ENCODE peak calls at places on chromosomes 7 and 10, in nine cellular contexts. One of them, this sample, is unnamed.

GRCh38 chr7:108014747-108015682 is 12.1 kb upstream of the LAMB1 start:
- DNase-seq in thoracic aorta: no peak
- DNase-seq in fibroblast of lung: peak; percentile 96
- DNase-seq in Panc1: no peak
- DNase-seq in brain microvascular endothelial cell: no peak
- DNase-seq in lower lobe of right lung: no peak
- DNase-seq in neuronal stem cell: no peak
- DNase-seq in GM23248: peak; percentile 56
- DNase-seq in suprapubic skin: no peak
- DNase-seq in this sample: no peak

GRCh38 chr7:27098493-27099223 is 2.9 kb upstream of the HOXA1 start:
- DNase-seq in thoracic aorta: no peak
- DNase-seq in fibroblast of lung: peak; percentile 69
- DNase-seq in Panc1: no peak
- DNase-seq in brain microvascular endothelial cell: no peak
- DNase-seq in lower lobe of right lung: no peak
- DNase-seq in neuronal stem cell: peak; percentile 42
- DNase-seq in GM23248: peak; percentile 76
- DNase-seq in suprapubic skin: no peak
- DNase-seq in this sample: no peak

GRCh38 chr7:52017802-52018679 is 701.4 kb upstream of the COBL start:
- DNase-seq in thoracic aorta: no peak
- DNase-seq in fibroblast of lung: no peak
- DNase-seq in Panc1: peak; percentile 30
- DNase-seq in brain microvascular endothelial cell: no peak
- DNase-seq in lower lobe of right lung: no peak
- DNase-seq in neuronal stem cell: peak; percentile 63
- DNase-seq in GM23248: no peak
- DNase-seq in suprapubic skin: no peak
- DNase-seq in this sample: no peak

GRCh38 chr7:155733582-155734444 is 78.5 kb downstream of the SHH start:
- DNase-seq in thoracic aorta: no peak
- DNase-seq in fibroblast of lung: no peak
- DNase-seq in Panc1: no peak
- DNase-seq in brain microvascular endothelial cell: no peak
- DNase-seq in lower lobe of right lung: no peak
- DNase-seq in neuronal stem cell: no peak
- DNase-seq in GM23248: no peak
- DNase-seq in suprapubic skin: no peak
- DNase-seq in this sample: no peak

GRCh38 chr10:86827639-86828038 is 71.2 kb downstream of the BMPR1A start:
- DNase-seq in thoracic aorta: no peak
- DNase-seq in fibroblast of lung: no peak
- DNase-seq in Panc1: no peak
- DNase-seq in brain microvascular endothelial cell: no peak
- DNase-seq in lower lobe of right lung: no peak
- DNase-seq in neuronal stem cell: no peak
- DNase-seq in GM23248: no peak
- DNase-seq in suprapubic skin: no peak
- DNase-seq in this sample: no peak

GRCh38 chr10:117342638-117343037 is 32.6 kb downstream of the PDZD8 start:
- DNase-seq in thoracic aorta: no peak
- DNase-seq in fibroblast of lung: peak; percentile 91
- DNase-seq in Panc1: no peak
- DNase-seq in brain microvascular endothelial cell: peak; percentile 43
- DNase-seq in lower lobe of right lung: no peak
- DNase-seq in neuronal stem cell: no peak
- DNase-seq in GM23248: peak; percentile 73
- DNase-seq in suprapubic skin: no peak
- DNase-seq in this sample: no peak

GRCh38 chr7:2968176-2968575 is 75.5 kb downstream of the CARD11 start:
- DNase-seq in thoracic aorta: no peak
- DNase-seq in fibroblast of lung: no peak
- DNase-seq in Panc1: no peak
- DNase-seq in brain microvascular endothelial cell: no peak
- DNase-seq in lower lobe of right lung: no peak
- DNase-seq in neuronal stem cell: no peak
- DNase-seq in GM23248: no peak
- DNase-seq in suprapubic skin: peak; percentile 26
- DNase-seq in this sample: no peak

GRCh38 chr10:5125315-5126044 is 31.3 kb downstream of the AKR1C3 start:
- DNase-seq in thoracic aorta: no peak
- DNase-seq in fibroblast of lung: no peak
- DNase-seq in Panc1: no peak
- DNase-seq in brain microvascular endothelial cell: no peak
- DNase-seq in lower lobe of right lung: no peak
- DNase-seq in neuronal stem cell: no peak
- DNase-seq in GM23248: no peak
- DNase-seq in suprapubic skin: no peak
- DNase-seq in this sample: no peak

GRCh38 chr10:43074827-43075611 is 1.9 kb upstream of the RET start:
- DNase-seq in thoracic aorta: no peak
- DNase-seq in fibroblast of lung: no peak
- DNase-seq in Panc1: no peak
- DNase-seq in brain microvascular endothelial cell: no peak
- DNase-seq in lower lobe of right lung: peak; percentile 29
- DNase-seq in neuronal stem cell: no peak
- DNase-seq in GM23248: no peak
- DNase-seq in suprapubic skin: no peak
- DNase-seq in this sample: no peak

GRCh38 chr7:94618134-94618533 is 37.8 kb downstream of the SGCE start:
- DNase-seq in thoracic aorta: no peak
- DNase-seq in fibroblast of lung: no peak
- DNase-seq in Panc1: no peak
- DNase-seq in brain microvascular endothelial cell: no peak
- DNase-seq in lower lobe of right lung: no peak
- DNase-seq in neuronal stem cell: no peak
- DNase-seq in GM23248: peak; percentile 4
- DNase-seq in suprapubic skin: no peak
- DNase-seq in this sample: no peak

GRCh38 chr7:94620703-94621118 is 35.2 kb downstream of the SGCE start:
- DNase-seq in thoracic aorta: peak; percentile 48
- DNase-seq in fibroblast of lung: peak; percentile 92
- DNase-seq in Panc1: peak; percentile 94
- DNase-seq in brain microvascular endothelial cell: peak; percentile 86
- DNase-seq in lower lobe of right lung: peak; percentile 46
- DNase-seq in neuronal stem cell: no peak
- DNase-seq in GM23248: peak; percentile 96
- DNase-seq in suprapubic skin: peak; percentile 79
- DNase-seq in this sample: peak; percentile 86

GRCh38 chr7:94615641-94616040 is 40.3 kb downstream of the SGCE start:
- DNase-seq in thoracic aorta: no peak
- DNase-seq in fibroblast of lung: no peak
- DNase-seq in Panc1: no peak
- DNase-seq in brain microvascular endothelial cell: no peak
- DNase-seq in lower lobe of right lung: no peak
- DNase-seq in neuronal stem cell: no peak
- DNase-seq in GM23248: no peak
- DNase-seq in suprapubic skin: no peak
- DNase-seq in this sample: no peak

GRCh38 chr7:94623820-94624219 is 32.1 kb downstream of the SGCE start:
- DNase-seq in thoracic aorta: no peak
- DNase-seq in fibroblast of lung: no peak
- DNase-seq in Panc1: no peak
- DNase-seq in brain microvascular endothelial cell: no peak
- DNase-seq in lower lobe of right lung: no peak
- DNase-seq in neuronal stem cell: no peak
- DNase-seq in GM23248: no peak
- DNase-seq in suprapubic skin: no peak
- DNase-seq in this sample: no peak

DNA sequence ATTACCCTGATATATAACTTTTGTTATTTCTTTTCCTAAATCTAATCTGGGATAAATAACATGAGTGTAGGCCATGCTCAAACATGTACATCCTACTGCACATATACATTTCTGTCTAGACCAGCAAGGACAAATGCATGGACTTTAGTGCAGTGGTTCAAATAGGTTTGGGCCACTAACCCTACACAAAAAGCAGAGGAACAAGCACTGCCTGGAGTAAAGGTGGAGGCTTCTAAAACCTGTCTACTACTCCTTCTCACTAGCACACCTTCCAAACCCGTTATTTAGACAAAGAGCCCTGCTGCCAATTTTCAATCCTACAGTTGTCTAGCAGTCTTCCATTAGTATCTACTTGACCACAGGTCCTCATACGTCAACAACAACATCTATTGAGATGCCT is 34.8 kb downstream of the SGCE start:
- DNase-seq in thoracic aorta: no peak
- DNase-seq in fibroblast of lung: no peak
- DNase-seq in Panc1: no peak
- DNase-seq in brain microvascular endothelial cell: no peak
- DNase-seq in lower lobe of right lung: no peak
- DNase-seq in neuronal stem cell: no peak
- DNase-seq in GM23248: no peak
- DNase-seq in suprapubic skin: no peak
- DNase-seq in this sample: no peak
- H3K27ac ChIP-seq in thoracic aorta: no peak overlapping the region
- H3K27ac ChIP-seq in fibroblast of lung: no peak overlapping the region
- H3K27ac ChIP-seq in Panc1: no peak overlapping the region
- H3K27ac ChIP-seq in brain microvascular endothelial cell: peak overlapping the region; percentile 20
- H3K27ac ChIP-seq in lower lobe of right lung: no peak overlapping the region
- H3K27ac ChIP-seq in neuronal stem cell: no peak overlapping the region
- H3K27ac ChIP-seq in GM23248: peak overlapping the region; percentile 8
- H3K27ac ChIP-seq in suprapubic skin: no peak overlapping the region
- H3K27ac ChIP-seq in this sample: no peak overlapping the region

GRCh38 chr7:159139202-159139601 is 5.5 kb downstream of the VIPR2 start:
- DNase-seq in thoracic aorta: no peak
- DNase-seq in fibroblast of lung: no peak
- DNase-seq in Panc1: no peak
- DNase-seq in brain microvascular endothelial cell: no peak
- DNase-seq in lower lobe of right lung: no peak
- DNase-seq in neuronal stem cell: no peak
- DNase-seq in GM23248: no peak
- DNase-seq in suprapubic skin: peak; percentile 45
- DNase-seq in this sample: no peak
- H3K36me3 ChIP-seq in thoracic aorta: peaks cover 5% of the 10 kb centered on the region
- H3K36me3 ChIP-seq in fibroblast of lung: no peaks in the 10 kb centered on the region
- H3K36me3 ChIP-seq in Panc1: no peaks in the 10 kb centered on the region
- H3K36me3 ChIP-seq in brain microvascular endothelial cell: no peaks in the 10 kb centered on the region
- H3K36me3 ChIP-seq in lower lobe of right lung: no peaks in the 10 kb centered on the region
- H3K36me3 ChIP-seq in neuronal stem cell: no peaks in the 10 kb centered on the region
- H3K36me3 ChIP-seq in GM23248: no peaks in the 10 kb centered on the region
- H3K36me3 ChIP-seq in suprapubic skin: no peaks in the 10 kb centered on the region
- H3K36me3 ChIP-seq in this sample: no peaks in the 10 kb centered on the region

DNA sequence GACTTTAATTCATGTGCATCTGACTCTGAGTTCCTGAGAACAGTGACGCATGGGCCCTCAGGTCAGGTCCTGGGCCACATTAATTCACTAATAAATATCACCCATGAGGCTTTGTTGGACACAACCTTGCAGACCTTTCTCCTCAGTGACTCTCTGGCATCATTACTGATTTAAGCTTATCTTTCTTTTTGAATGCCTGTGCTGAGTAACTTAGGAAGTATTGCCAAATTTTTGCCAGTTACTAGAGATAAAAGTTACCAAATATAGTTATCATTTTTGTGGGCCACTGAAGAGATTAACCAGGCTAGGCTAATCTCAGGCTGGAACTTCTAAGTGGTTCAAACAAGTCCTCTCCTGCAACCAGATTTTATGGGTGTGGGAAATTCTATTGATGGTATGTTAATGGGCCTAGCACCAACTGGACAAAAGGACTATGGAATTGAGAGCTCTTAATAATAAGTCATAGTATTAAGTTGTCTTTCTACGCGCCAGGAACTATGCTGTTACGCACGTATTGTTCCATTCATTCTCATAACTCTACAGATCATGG is 28.8 kb upstream of the PRTFDC1 start:
- DNase-seq in thoracic aorta: no peak
- DNase-seq in fibroblast of lung: peak; percentile 81
- DNase-seq in Panc1: no peak
- DNase-seq in brain microvascular endothelial cell: no peak
- DNase-seq in lower lobe of right lung: no peak
- DNase-seq in neuronal stem cell: no peak
- DNase-seq in GM23248: no peak
- DNase-seq in suprapubic skin: no peak
- DNase-seq in this sample: no peak
- H3K27ac ChIP-seq in thoracic aorta: no peak overlapping the region
- H3K27ac ChIP-seq in fibroblast of lung: no peak overlapping the region
- H3K27ac ChIP-seq in Panc1: no peak overlapping the region
- H3K27ac ChIP-seq in brain microvascular endothelial cell: no peak overlapping the region
- H3K27ac ChIP-seq in lower lobe of right lung: no peak overlapping the region
- H3K27ac ChIP-seq in neuronal stem cell: no peak overlapping the region
- H3K27ac ChIP-seq in GM23248: no peak overlapping the region
- H3K27ac ChIP-seq in suprapubic skin: no peak overlapping the region
- H3K27ac ChIP-seq in this sample: no peak overlapping the region

GRCh38 chr7:135653285-135654080 is 8.8 kb upstream of the STMP1 start:
- DNase-seq in thoracic aorta: no peak
- DNase-seq in fibroblast of lung: peak; percentile 37
- DNase-seq in Panc1: no peak
- DNase-seq in brain microvascular endothelial cell: peak; percentile 17
- DNase-seq in lower lobe of right lung: no peak
- DNase-seq in neuronal stem cell: no peak
- DNase-seq in GM23248: no peak
- DNase-seq in suprapubic skin: no peak
- DNase-seq in this sample: no peak

GRCh38 chr7:135648235-135648634 is 14.1 kb upstream of the STMP1 start:
- DNase-seq in thoracic aorta: no peak
- DNase-seq in fibroblast of lung: no peak
- DNase-seq in Panc1: no peak
- DNase-seq in brain microvascular endothelial cell: no peak
- DNase-seq in lower lobe of right lung: no peak
- DNase-seq in neuronal stem cell: no peak
- DNase-seq in GM23248: no peak
- DNase-seq in suprapubic skin: no peak
- DNase-seq in this sample: no peak

GRCh38 chr7:135645296-135645904 is 16.9 kb upstream of the STMP1 start:
- DNase-seq in thoracic aorta: no peak
- DNase-seq in fibroblast of lung: peak; percentile 32
- DNase-seq in Panc1: no peak
- DNase-seq in brain microvascular endothelial cell: peak; percentile 64
- DNase-seq in lower lobe of right lung: no peak
- DNase-seq in neuronal stem cell: no peak
- DNase-seq in GM23248: peak; percentile 83
- DNase-seq in suprapubic skin: no peak
- DNase-seq in this sample: no peak

GRCh38 chr7:135647755-135648154 is 14.6 kb upstream of the STMP1 start:
- DNase-seq in thoracic aorta: no peak
- DNase-seq in fibroblast of lung: no peak
- DNase-seq in Panc1: no peak
- DNase-seq in brain microvascular endothelial cell: no peak
- DNase-seq in lower lobe of right lung: no peak
- DNase-seq in neuronal stem cell: no peak
- DNase-seq in GM23248: no peak
- DNase-seq in suprapubic skin: no peak
- DNase-seq in this sample: no peak

DNA sequence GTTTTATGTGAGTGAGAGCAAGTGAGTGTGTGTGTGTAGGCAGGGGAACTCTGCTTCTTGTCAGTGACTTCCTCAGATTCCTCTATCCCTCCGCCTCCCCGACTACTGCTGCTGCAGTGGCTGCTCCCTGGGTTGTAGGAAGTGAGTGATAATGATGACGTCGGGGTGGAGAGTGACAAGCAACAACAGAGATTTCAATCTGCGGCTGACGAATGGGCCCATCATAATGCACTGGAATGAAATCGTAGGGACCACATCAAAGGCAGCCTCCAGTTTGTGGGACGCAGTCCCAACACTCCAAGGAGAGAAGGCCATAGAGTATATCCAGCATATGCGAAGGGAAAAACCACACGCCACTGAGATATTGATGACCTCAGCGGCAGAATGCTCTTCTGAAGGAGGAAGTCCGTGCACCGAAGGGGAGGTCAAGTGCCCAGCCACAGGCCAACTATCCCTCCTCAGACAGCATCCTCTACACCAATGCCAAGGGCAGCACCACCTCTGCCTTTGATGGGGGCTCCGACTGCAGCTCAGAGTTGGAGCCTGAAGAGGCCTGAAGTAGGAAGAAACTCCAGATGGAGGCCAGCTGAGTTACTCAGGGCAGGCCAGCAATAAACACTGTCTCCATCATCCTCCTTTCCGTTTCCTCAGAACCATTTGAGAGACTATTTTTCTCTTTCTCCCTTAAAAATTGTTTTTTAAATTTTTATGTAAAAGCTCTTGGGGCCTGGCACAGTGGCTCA is 11.3 kb upstream of the STMP1 start:
- DNase-seq in thoracic aorta: no peak
- DNase-seq in fibroblast of lung: peak; percentile 94
- DNase-seq in Panc1: no peak
- DNase-seq in brain microvascular endothelial cell: peak; percentile 73
- DNase-seq in lower lobe of right lung: no peak
- DNase-seq in neuronal stem cell: no peak
- DNase-seq in GM23248: peak; percentile 91
- DNase-seq in suprapubic skin: no peak
- DNase-seq in this sample: no peak
- H3K36me3 ChIP-seq in thoracic aorta: peaks cover 5% of the 10 kb centered on the region
- H3K36me3 ChIP-seq in fibroblast of lung: no peaks in the 10 kb centered on the region
- H3K36me3 ChIP-seq in Panc1: peaks cover 13% of the 10 kb centered on the region
- H3K36me3 ChIP-seq in brain microvascular endothelial cell: peaks cover 11% of the 10 kb centered on the region
- H3K36me3 ChIP-seq in lower lobe of right lung: peaks cover 29% of the 10 kb centered on the region
- H3K36me3 ChIP-seq in neuronal stem cell: peaks cover 43% of the 10 kb centered on the region
- H3K36me3 ChIP-seq in GM23248: peaks cover 23% of the 10 kb centered on the region
- H3K36me3 ChIP-seq in suprapubic skin: peaks cover 16% of the 10 kb centered on the region
- H3K36me3 ChIP-seq in this sample: peaks cover 37% of the 10 kb centered on the region

This sample was measured in RWPE2.